ENCODE peak calls at places on chromosomes 11 and 22, in four cellular contexts. L, B, Q and D are unnamed samples.
A peak's percentile ranks its signal among the peaks of the same experiment; 100 is the strongest.

GRCh38 chr22:45341503-45341902 is 31.8 kb downstream of the FAM118A start:
- DNase-seq in L (peak; percentile 69), B (no peak), Q (peak; percentile 26), D (no peak)

GRCh38 chr11:106482920-106483761 is 405.7 kb downstream of the AASDHPPT start:
- DNase-seq in L (peak; percentile 9), B (no peak), Q (no peak), D (no peak)

GRCh38 chr11:74025467-74026166 is 16.7 kb upstream of the UCP3 start:
- DNase-seq in L (no peak), B (no peak), Q (no peak), D (no peak)

GRCh38 chr11:67436459-67437081 is 912 bp downstream of the PTPRCAP start:
- DNase-seq in L (no peak), B (no peak), Q (no peak), D (no peak)

GRCh38 chr11:76823481-76824028 is 37.2 kb upstream of the ACER3 start:
- DNase-seq in L (no peak), B (no peak), Q (peak; percentile 80), D (no peak)

GRCh38 chr22:19612866-19613572 is 88.8 kb upstream of the CLDN5 start:
- DNase-seq in L (no peak), B (no peak), Q (no peak), D (no peak)

GRCh38 chr22:48153726-48154125 is 1391.3 kb downstream of the TBC1D22A start:
- DNase-seq in L (no peak), B (no peak), Q (no peak), D (no peak)

GRCh38 chr22:22755778-22756100 is 111.3 kb downstream of the GGTLC2 start:
- DNase-seq in L (no peak), B (no peak), Q (no peak), D (no peak)

GRCh38 chr22:32042924-32043323 is at the start of gene SLC5A1:
- DNase-seq in L (no peak), B (peak; percentile 78), Q (no peak), D (peak; percentile 73)

GRCh38 chr11:73147771-73148681 is 5.9 kb upstream of the FCHSD2 start:
- DNase-seq in L (peak; percentile 14), B (peak; percentile 65), Q (peak; percentile 79), D (no peak)

GRCh38 chr11:131944709-131945108 is 574.3 kb downstream of the NTM start:
- DNase-seq in L (no peak), B (no peak), Q (no peak), D (no peak)

GRCh38 chr11:67282876-67283371 is 6.2 kb upstream of the ANKRD13D start:
- DNase-seq in L (no peak), B (no peak), Q (no peak), D (peak; percentile 62)

GRCh38 chr11:12587333-12587997 is 86.8 kb upstream of the TEAD1 start:
- DNase-seq in L (no peak), B (no peak), Q (no peak), D (no peak)

GRCh38 chr11:102287963-102288744 is 29.1 kb upstream of the BIRC3 start:
- DNase-seq in L (peak; percentile 88), B (peak; percentile 45), Q (peak; percentile 55), D (no peak)

GRCh38 chr11:43736502-43737193 is 56.1 kb downstream of the HSD17B12 start:
- DNase-seq in L (peak; percentile 67), B (no peak), Q (no peak), D (no peak)

GRCh38 chr22:17570851-17571631 is 7.7 kb downstream of the SLC25A18 start:
- DNase-seq in L (peak; percentile 17), B (peak; percentile 40), Q (peak; percentile 78), D (peak; percentile 79)

GRCh38 chr11:73270089-73270854 is 1.9 kb upstream of the P2RY6 start:
- DNase-seq in L (no peak), B (no peak), Q (no peak), D (peak; percentile 49)

GRCh38 chr11:77113382-77114088 is 10.9 kb downstream of the OMP start:
- DNase-seq in L (peak; percentile 61), B (no peak), Q (no peak), D (no peak)

GRCh38 chr11:129141748-129142475 is 50.2 kb downstream of the ARHGAP32 start:
- DNase-seq in L (no peak), B (no peak), Q (no peak), D (no peak)

GRCh38 chr11:129146196-129146595 is 45.9 kb downstream of the ARHGAP32 start:
- DNase-seq in L (no peak), B (no peak), Q (no peak), D (no peak)

GRCh38 chr11:129145276-129145675 is 46.8 kb downstream of the ARHGAP32 start:
- DNase-seq in L (no peak), B (no peak), Q (no peak), D (no peak)

GRCh38 chr11:129144256-129144655 is 47.9 kb downstream of the ARHGAP32 start:
- DNase-seq in L (no peak), B (no peak), Q (no peak), D (no peak)

GRCh38 chr11:129143335-129143734 is 48.8 kb downstream of the ARHGAP32 start:
- DNase-seq in L (no peak), B (peak; percentile 52), Q (peak; percentile 26), D (peak; percentile 59)
- H3K36me3 ChIP-seq in L (no peaks in the 10 kb centered on the region), B (no peaks in the 10 kb centered on the region), Q (no peaks in the 10 kb centered on the region), D (no peaks in the 10 kb centered on the region)

GRCh38 chr11:47269829-47270305 is at the start of gene MADD:
- DNase-seq in L (peak; percentile 93), B (peak; percentile 84), Q (peak; percentile 83), D (peak; percentile 95)
- TF ChIP-seq CTCF in L (no peak), B (no peak), Q (peak; percentile 13), D (no peak)

GRCh38 chr22:24445481-24446290 is 18.3 kb downstream of the ADORA2A start:
- DNase-seq in L (no peak), B (no peak), Q (no peak), D (no peak)
- H3K4me1 ChIP-seq in L (peaks cover 25% of the 10 kb centered on the region), B (no peaks in the 10 kb centered on the region), Q (no peaks in the 10 kb centered on the region), D (peaks cover 9% of the 10 kb centered on the region)

GRCh38 chr11:129865701-129866100 is 29.7 kb downstream of the NFRKB start:
- DNase-seq in L (no peak), B (no peak), Q (no peak), D (no peak)
- H3K36me3 ChIP-seq in L (peaks cover 47% of the 10 kb centered on the region), B (peaks cover 29% of the 10 kb centered on the region), Q (peaks cover 88% of the 10 kb centered on the region), D (peaks cover 74% of the 10 kb centered on the region)

GRCh38 chr11:64516226-64516625 is 74.8 kb upstream of the SLC22A12 start:
- DNase-seq in L (no peak), B (no peak), Q (no peak), D (no peak)
- TF ChIP-seq CTCF in L (no peak), B (no peak), Q (no peak), D (peak; percentile 15)